ENCODE peak calls at places on chromosome 17, in ten cellular contexts. M, T, Q, C, Z, F, A, Y, I and R are unnamed samples.

GRCh38 chr17:75825748-75826370 is 18.3 kb downstream of the UNC13D start:
- DNase-seq in M (no peak), T (no peak), Q (no peak), C (no peak), Z (no peak), F (no peak), A (no peak), Y (no peak), I (no peak), R (no peak)

GRCh38 chr17:8865811-8866210 is 1.7 kb downstream of the PIK3R6 start:
- DNase-seq in M (no peak), T (no peak), Q (no peak), C (no peak), Z (no peak), F (no peak), A (no peak), Y (no peak), I (no peak), R (no peak)

GRCh38 chr17:17439971-17440843 is 36.6 kb upstream of the MED9 start:
- DNase-seq in M (peak; percentile 62), T (peak; percentile 65), Q (peak; percentile 37), C (peak; percentile 84), Z (no peak), F (peak; percentile 65), A (peak; percentile 38), Y (no peak), I (peak; percentile 56), R (peak; percentile 63)

GRCh38 chr17:68295086-68295485 is 3.8 kb downstream of the ARSG start:
- DNase-seq in M (no peak), T (peak; percentile 33), Q (no peak), C (no peak), Z (no peak), F (no peak), A (no peak), Y (no peak), I (no peak), R (no peak)

GRCh38 chr17:40121191-40121885 is 433 bp upstream of the MSL1 start:
- DNase-seq in M (peak; percentile 60), T (no peak), Q (peak; percentile 56), C (no peak), Z (no peak), F (no peak), A (no peak), Y (no peak), I (peak; percentile 64), R (peak; percentile 95)

GRCh38 chr17:45021607-45022287 is 29.7 kb downstream of the DCAKD start:
- DNase-seq in M (peak; percentile 55), T (peak; percentile 45), Q (peak; percentile 71), C (peak; percentile 72), Z (no peak), F (peak; percentile 41), A (peak; percentile 70), Y (no peak), I (peak; percentile 76), R (peak; percentile 91)

GRCh38 chr17:81487487-81488275 is 24.9 kb downstream of the ACTG1 start:
- DNase-seq in M (peak; percentile 79), T (peak; percentile 74), Q (peak; percentile 62), C (peak; percentile 69), Z (no peak), F (peak; percentile 57), A (peak; percentile 65), Y (no peak), I (peak; percentile 87), R (peak; percentile 77)

GRCh38 chr17:40331743-40332641 is 23.0 kb downstream of the RARA start:
- DNase-seq in M (peak; percentile 73), T (no peak), Q (peak; percentile 82), C (no peak), Z (no peak), F (no peak), A (no peak), Y (peak; percentile 28), I (peak; percentile 93), R (peak; percentile 87)

GRCh38 chr17:58525239-58525638 is 10.8 kb upstream of the MTMR4 start:
- DNase-seq in M (peak; percentile 91), T (no peak), Q (peak; percentile 82), C (no peak), Z (no peak), F (no peak), A (no peak), Y (no peak), I (peak; percentile 72), R (no peak)

GRCh38 chr17:74738051-74738996 is 1.3 kb downstream of the RAB37 start:
- DNase-seq in M (no peak), T (peak; percentile 47), Q (peak; percentile 32), C (no peak), Z (no peak), F (peak; percentile 87), A (no peak), Y (no peak), I (no peak), R (no peak)

GRCh38 chr17:48617515-48618365 is 2.6 kb upstream of the HOXB8 start:
- DNase-seq in M (no peak), T (no peak), Q (no peak), C (no peak), Z (no peak), F (no peak), A (no peak), Y (no peak), I (no peak), R (no peak)

GRCh38 chr17:55609737-55610201 is 98.5 kb upstream of the SMIM36 start:
- DNase-seq in M (peak; percentile 30), T (no peak), Q (peak; percentile 95), C (no peak), Z (no peak), F (peak; percentile 25), A (no peak), Y (no peak), I (peak; percentile 35), R (no peak)

GRCh38 chr17:45384047-45384799 is 48.4 kb downstream of the ARHGAP27 start:
- DNase-seq in M (peak; percentile 39), T (no peak), Q (no peak), C (no peak), Z (no peak), F (peak; percentile 86), A (no peak), Y (no peak), I (no peak), R (no peak)

GRCh38 chr17:83174859-83175550 is 95.6 kb downstream of the METRNL start:
- DNase-seq in M (no peak), T (no peak), Q (no peak), C (no peak), Z (no peak), F (no peak), A (no peak), Y (no peak), I (no peak), R (no peak)